ENCODE peak calls at places on chromosomes 4 and X, in ten cellular contexts. Q, X, W, L, K, Y, T, U, I and P are unnamed samples.

GRCh38 chrX:13759152-13759718 is 24.7 kb downstream of the OFD1 start:
- DNase-seq in Q (no peak), X (no peak), W (no peak), L (no peak), K (no peak), Y (no peak), T (no peak), U (no peak), I (no peak), P (no peak)

GRCh38 chrX:24294619-24295018 is 19.2 kb downstream of the SUPT20HL2 start:
- DNase-seq in Q (no peak), X (no peak), W (no peak), L (no peak), K (peak), Y (no peak), T (no peak), U (no peak), I (peak), P (peak)

GRCh38 chrX:31266172-31267076 is 194.6 kb upstream of the FTHL17 start:
- DNase-seq in Q (peak), X (no peak), W (peak), L (peak), K (peak), Y (no peak), T (peak), U (peak), I (no peak), P (peak)

GRCh38 chr4:122992111-122992510 is 69.7 kb upstream of the NUDT6 start:
- DNase-seq in Q (no peak), X (no peak), W (no peak), L (no peak), K (no peak), Y (no peak), T (no peak), U (no peak), I (no peak), P (no peak)

GRCh38 chr4:150209140-150209829 is 131.0 kb downstream of the DCLK2 start:
- DNase-seq in Q (peak), X (peak), W (no peak), L (no peak), K (peak), Y (peak), T (no peak), U (peak), I (peak), P (peak)

GRCh38 chr4:85512446-85513205 is 37.7 kb downstream of the ARHGAP24 start:
- DNase-seq in Q (no peak), X (no peak), W (no peak), L (no peak), K (no peak), Y (no peak), T (no peak), U (no peak), I (no peak), P (no peak)

GRCh38 chrX:77785400-77785745 is 643 bp downstream of the ATRX start:
- DNase-seq in Q (no peak), X (peak), W (no peak), L (no peak), K (peak), Y (no peak), T (no peak), U (no peak), I (no peak), P (no peak)

GRCh38 chrX:131841496-131842410 is 181.3 kb upstream of the STK26 start:
- DNase-seq in Q (peak), X (peak), W (no peak), L (peak), K (peak), Y (peak), T (no peak), U (no peak), I (no peak), P (no peak)

GRCh38 chr4:88897180-88897579 is 159.8 kb downstream of the FAM13A start:
- DNase-seq in Q (no peak), X (peak), W (no peak), L (no peak), K (no peak), Y (no peak), T (no peak), U (no peak), I (no peak), P (no peak)

GRCh38 chr4:16544251-16544721 is 318.0 kb upstream of the TAPT1 start:
- DNase-seq in Q (no peak), X (no peak), W (no peak), L (no peak), K (no peak), Y (no peak), T (no peak), U (peak), I (no peak), P (no peak)

GRCh38 chr4:181650033-181650825 is 593.0 kb upstream of the TENM3 start:
- DNase-seq in Q (no peak), X (no peak), W (no peak), L (no peak), K (no peak), Y (no peak), T (no peak), U (no peak), I (no peak), P (no peak)

GRCh38 chr4:112823141-112823540 is 186.2 kb downstream of the LARP7 start:
- DNase-seq in Q (no peak), X (no peak), W (no peak), L (no peak), K (no peak), Y (no peak), T (no peak), U (no peak), I (no peak), P (no peak)

GRCh38 chrX:51407520-51408409 is 75.1 kb downstream of the NUDT10 start:
- DNase-seq in Q (no peak), X (no peak), W (no peak), L (no peak), K (no peak), Y (no peak), T (no peak), U (no peak), I (no peak), P (no peak)

GRCh38 chr4:7075962-7076693 is 8.3 kb upstream of the GRPEL1 start:
- DNase-seq in Q (no peak), X (no peak), W (no peak), L (no peak), K (no peak), Y (no peak), T (no peak), U (no peak), I (no peak), P (no peak)

GRCh38 chr4:119313237-119313636 is 8.7 kb downstream of the FABP2 start:
- DNase-seq in Q (no peak), X (no peak), W (no peak), L (no peak), K (no peak), Y (no peak), T (no peak), U (no peak), I (no peak), P (no peak)

GRCh38 chrX:46838974-46839480 is 2.2 kb downstream of the RP2 start:
- DNase-seq in Q (no peak), X (peak), W (no peak), L (no peak), K (no peak), Y (no peak), T (no peak), U (no peak), I (no peak), P (no peak)

DNA sequence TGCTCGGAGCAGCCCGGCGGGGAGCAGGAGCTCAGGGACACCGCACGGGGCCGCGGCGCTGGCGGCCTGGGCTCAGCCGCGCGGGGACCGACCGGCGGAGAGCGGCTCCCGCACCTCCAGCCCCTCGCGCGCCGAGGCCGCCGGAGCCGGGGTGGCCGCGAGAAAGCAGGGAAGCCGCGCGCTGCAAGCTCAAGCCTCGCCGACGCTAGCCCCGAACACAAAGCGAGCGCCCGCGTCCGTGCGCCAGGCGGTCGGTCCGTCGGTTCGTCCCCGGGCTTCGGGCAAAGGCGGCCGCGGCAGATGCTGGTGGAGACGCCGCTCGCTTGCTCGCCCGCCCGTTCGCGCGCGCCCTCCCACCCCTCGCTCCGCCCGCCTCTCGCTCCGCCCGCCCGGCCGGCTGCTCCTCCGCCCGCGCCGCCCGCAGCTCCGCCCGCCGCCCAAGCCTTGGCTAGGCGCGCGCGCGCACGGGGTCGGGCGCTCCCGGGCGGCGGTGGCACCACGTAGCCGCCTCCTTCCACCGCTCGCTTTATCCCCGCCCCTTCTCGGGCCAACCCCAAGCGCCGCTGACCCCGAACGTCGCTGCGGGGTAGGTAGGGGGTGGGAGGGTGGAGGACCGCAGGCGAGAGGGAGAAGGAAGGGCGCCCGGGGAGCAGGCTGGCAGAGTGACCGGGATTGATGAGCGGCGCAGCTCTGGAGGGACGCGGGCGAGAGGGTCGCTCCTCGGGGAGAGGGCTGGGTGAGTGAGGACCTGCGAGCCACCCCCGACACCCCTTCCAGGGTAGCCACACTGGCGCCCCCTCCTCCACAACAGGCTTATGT is at the start of gene TSPAN5:
- DNase-seq in Q (peak), X (peak), W (peak), L (peak), K (peak), Y (peak), T (peak), U (peak), I (peak), P (peak)
- TF ChIP-seq POLR2A in Q (no peak), X (no peak), W (no peak), L (no peak), K (no peak), Y (no peak), T (peak), U (no peak), I (peak), P (no peak)

GRCh38 chr4:173332963-173333657 is 1.0 kb downstream of the HMGB2 start:
- DNase-seq in Q (no peak), X (peak), W (no peak), L (no peak), K (no peak), Y (no peak), T (no peak), U (no peak), I (no peak), P (no peak)

GRCh38 chr4:173337463-173337862 is 3.3 kb upstream of the HMGB2 start:
- DNase-seq in Q (no peak), X (peak), W (no peak), L (no peak), K (no peak), Y (no peak), T (no peak), U (no peak), I (no peak), P (no peak)

GRCh38 chr4:173333658-173334084 is 487 bp downstream of the HMGB2 start:
- DNase-seq in Q (peak), X (peak), W (peak), L (peak), K (peak), Y (no peak), T (peak), U (peak), I (peak), P (peak)

GRCh38 chr4:173334085-173334890 is at the start of gene HMGB2:
- DNase-seq in Q (peak), X (peak), W (peak), L (peak), K (peak), Y (peak), T (peak), U (peak), I (peak), P (peak)

GRCh38 chr4:173334891-173335754 is 965 bp upstream of the HMGB2 start:
- DNase-seq in Q (peak), X (peak), W (peak), L (peak), K (peak), Y (peak), T (peak), U (peak), I (no peak), P (peak)
- TF ChIP-seq POLR2A in Q (no peak), X (peak), W (no peak), L (no peak), K (no peak), Y (peak), T (no peak), U (no peak), I (no peak), P (no peak)

DNA sequence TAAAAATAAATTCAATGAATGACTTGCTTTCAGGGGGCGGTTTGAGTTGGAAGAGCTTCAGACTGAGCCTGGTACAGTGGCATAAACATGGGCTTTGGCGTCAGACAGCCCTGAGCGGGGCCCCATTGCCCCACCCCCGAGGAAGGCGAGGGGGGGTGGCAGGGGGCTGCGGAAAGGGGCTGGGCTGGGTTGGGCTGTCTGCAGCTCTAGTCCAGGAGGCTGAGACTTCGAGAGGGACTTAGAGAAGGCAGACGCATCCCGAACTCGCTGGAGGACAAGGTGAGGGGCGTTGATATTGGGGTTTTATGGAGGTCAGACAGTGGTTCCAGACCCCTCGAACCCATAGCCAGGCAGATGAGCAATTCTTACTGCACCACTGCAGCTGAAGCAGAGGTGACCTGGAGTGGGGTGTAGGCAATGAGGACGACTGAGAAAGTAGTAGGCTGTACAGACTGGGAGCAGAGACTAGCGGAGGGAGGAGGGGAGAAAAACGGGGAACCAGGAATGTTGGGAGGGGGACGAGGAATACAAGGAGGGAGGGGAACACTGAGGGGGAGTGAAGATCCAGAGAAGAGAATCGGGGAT is at the start of gene MAGED2:
- DNase-seq in Q (no peak), X (peak), W (no peak), L (no peak), K (peak), Y (no peak), T (no peak), U (no peak), I (peak), P (peak)
- TF ChIP-seq POLR2A in Q (no peak), X (no peak), W (peak), L (no peak), K (no peak), Y (no peak), T (no peak), U (peak), I (no peak), P (peak)

GRCh38 chrX:86195343-86195742 is 47.1 kb downstream of the DACH2 start:
- DNase-seq in Q (no peak), X (no peak), W (no peak), L (no peak), K (no peak), Y (no peak), T (no peak), U (no peak), I (no peak), P (no peak)
- TF ChIP-seq POLR2A in Q (no peak), X (no peak), W (no peak), L (no peak), K (no peak), Y (no peak), T (no peak), U (no peak), I (no peak), P (no peak)

GRCh38 chrX:119685225-119686066 is 7.5 kb downstream of the SEPTIN6 start:
- DNase-seq in Q (no peak), X (no peak), W (peak), L (no peak), K (no peak), Y (no peak), T (no peak), U (no peak), I (peak), P (no peak)
- TF ChIP-seq POLR2A in Q (no peak), X (no peak), W (no peak), L (peak), K (no peak), Y (no peak), T (no peak), U (no peak), I (no peak), P (no peak)

GRCh38 chr4:147233-147632 is 22.9 kb downstream of the ZNF718 start:
- DNase-seq in Q (no peak), X (no peak), W (no peak), L (no peak), K (no peak), Y (no peak), T (no peak), U (no peak), I (no peak), P (no peak)

GRCh38 chr4:146621-147020 is 22.3 kb downstream of the ZNF718 start:
- DNase-seq in Q (no peak), X (no peak), W (no peak), L (no peak), K (no peak), Y (no peak), T (no peak), U (no peak), I (no peak), P (no peak)
- TF ChIP-seq POLR2A in Q (no peak), X (no peak), W (no peak), L (no peak), K (no peak), Y (no peak), T (no peak), U (no peak), I (no peak), P (no peak)

DNA sequence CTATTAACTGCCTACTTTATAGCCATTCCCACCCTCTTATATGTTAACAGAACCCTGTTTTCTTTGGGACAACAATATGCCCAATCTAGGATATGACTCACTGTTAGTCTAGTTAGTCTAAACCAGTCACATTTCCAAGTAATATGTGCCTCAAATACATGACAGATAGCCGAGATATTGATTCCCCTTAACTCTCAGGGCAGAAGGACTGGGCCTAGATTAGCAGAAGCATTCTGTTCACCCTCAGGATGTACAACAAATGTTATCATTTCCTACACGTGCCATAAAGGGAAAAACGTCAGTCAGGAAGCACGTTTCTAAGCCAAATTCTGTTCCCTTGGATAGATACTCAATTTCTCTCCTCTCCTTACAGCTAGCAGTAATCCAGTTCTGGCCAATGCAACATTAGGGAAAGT is 114.1 kb downstream of the SLC10A7 start:
- DNase-seq in Q (no peak), X (peak), W (no peak), L (no peak), K (no peak), Y (no peak), T (no peak), U (no peak), I (no peak), P (no peak)
- TF ChIP-seq POLR2A in Q (no peak), X (no peak), W (no peak), L (no peak), K (no peak), Y (no peak), T (no peak), U (no peak), I (no peak), P (no peak)